ENCODE peak calls at places on chromosome 15, in four cellular contexts. One of them, this sample, is unnamed.

GRCh38 chr15:66278671-66279070 is 14.7 kb upstream of the DIS3L start:
- DNase-seq in HCT116: no peak
- DNase-seq in PC-3: no peak
- DNase-seq in MM.1S: no peak
- DNase-seq in this sample: no peak

GRCh38 chr15:48581221-48581620 is 64.3 kb downstream of the FBN1 start:
- DNase-seq in MM.1S: no peak
- DNase-seq in HCT116: no peak
- DNase-seq in PC-3: no peak
- DNase-seq in this sample: no peak

GRCh38 chr15:49282366-49282765 is 112.3 kb downstream of the GALK2 start:
- DNase-seq in HCT116: no peak
- DNase-seq in PC-3: no peak
- DNase-seq in MM.1S: no peak
- DNase-seq in this sample: no peak

GRCh38 chr15:73357999-73358665 is 10.6 kb downstream of the HCN4 start:
- DNase-seq in MM.1S: no peak
- DNase-seq in PC-3: no peak
- DNase-seq in HCT116: no peak
- DNase-seq in this sample: no peak

GRCh38 chr15:65059369-65059750 is 8.4 kb downstream of the RASL12 start:
- DNase-seq in HCT116: no peak
- DNase-seq in PC-3: no peak
- DNase-seq in MM.1S: no peak
- DNase-seq in this sample: no peak

GRCh38 chr15:86164222-86164898 is 84.7 kb downstream of the AGBL1 start:
- DNase-seq in MM.1S: no peak
- DNase-seq in HCT116: no peak
- DNase-seq in PC-3: no peak
- DNase-seq in this sample: no peak

GRCh38 chr15:98767692-98768091 is 119.4 kb downstream of the IGF1R start:
- DNase-seq in MM.1S: no peak
- DNase-seq in PC-3: no peak
- DNase-seq in HCT116: no peak
- DNase-seq in this sample: no peak

GRCh38 chr15:66953523-66954229 is 111.7 kb upstream of the SMAD3 start:
- DNase-seq in MM.1S: no peak
- DNase-seq in PC-3: no peak
- DNase-seq in HCT116: no peak
- DNase-seq in this sample: peak; percentile 31

GRCh38 chr15:77659350-77660321 is 26.9 kb upstream of the LINGO1 start:
- DNase-seq in MM.1S: peak; percentile 51
- DNase-seq in PC-3: peak; percentile 60
- DNase-seq in HCT116: peak; percentile 34
- DNase-seq in this sample: no peak

GRCh38 chr15:91517491-91518200 is 335.9 kb upstream of the SLCO3A1 start:
- DNase-seq in MM.1S: no peak
- DNase-seq in HCT116: no peak
- DNase-seq in PC-3: no peak
- DNase-seq in this sample: no peak

GRCh38 chr15:26686547-26687187 is 86.2 kb downstream of the GABRB3 start:
- DNase-seq in MM.1S: no peak
- DNase-seq in PC-3: no peak
- DNase-seq in HCT116: no peak
- DNase-seq in this sample: no peak

GRCh38 chr15:89998141-89998661 is 2.9 kb upstream of the ZNF710 start:
- DNase-seq in HCT116: peak; percentile 69
- DNase-seq in PC-3: peak; percentile 87
- DNase-seq in MM.1S: no peak
- DNase-seq in this sample: peak; percentile 97

GRCh38 chr15:39074341-39074740 is 506.5 kb upstream of the THBS1 start:
- DNase-seq in MM.1S: no peak
- DNase-seq in PC-3: no peak
- DNase-seq in HCT116: no peak
- DNase-seq in this sample: no peak

GRCh38 chr15:65632780-65633384 is 11.1 kb downstream of the SLC24A1 start:
- DNase-seq in HCT116: no peak
- DNase-seq in PC-3: no peak
- DNase-seq in MM.1S: no peak
- DNase-seq in this sample: no peak

GRCh38 chr15:69578792-69579587 is 126.4 kb downstream of the RPLP1 start:
- DNase-seq in PC-3: peak; percentile 97
- DNase-seq in MM.1S: no peak
- DNase-seq in HCT116: no peak
- DNase-seq in this sample: peak; percentile 84

GRCh38 chr15:33730815-33731214 is 237.5 kb upstream of the CHRM5 start:
- DNase-seq in MM.1S: peak; percentile 32
- DNase-seq in HCT116: no peak
- DNase-seq in PC-3: no peak
- DNase-seq in this sample: no peak

GRCh38 chr15:79329186-79329611 is 18.3 kb downstream of the TMED3 start:
- DNase-seq in HCT116: no peak
- DNase-seq in PC-3: peak; percentile 69
- DNase-seq in MM.1S: no peak
- DNase-seq in this sample: peak; percentile 4

GRCh38 chr15:61749169-61749568 is 311.1 kb downstream of the VPS13C start:
- DNase-seq in HCT116: no peak
- DNase-seq in MM.1S: no peak
- DNase-seq in PC-3: peak; percentile 75
- DNase-seq in this sample: no peak

GRCh38 chr15:67030036-67030762 is 35.2 kb upstream of the SMAD3 start:
- DNase-seq in HCT116: no peak
- DNase-seq in PC-3: no peak
- DNase-seq in MM.1S: no peak
- DNase-seq in this sample: no peak

GRCh38 chr15:48292458-48292857 is 38.8 kb upstream of the DUT start:
- DNase-seq in MM.1S: no peak
- DNase-seq in PC-3: no peak
- DNase-seq in HCT116: no peak
- DNase-seq in this sample: no peak

GRCh38 chr15:80185152-80185551 is 32.4 kb downstream of the FAH start:
- DNase-seq in HCT116: no peak
- DNase-seq in PC-3: no peak
- DNase-seq in MM.1S: no peak
- DNase-seq in this sample: no peak

GRCh38 chr15:58087870-58088269 is 22.4 kb upstream of the ALDH1A2 start:
- DNase-seq in HCT116: no peak
- DNase-seq in PC-3: no peak
- DNase-seq in MM.1S: no peak
- DNase-seq in this sample: no peak

GRCh38 chr15:78937132-78937739 is 7.6 kb downstream of the CTSH start:
- DNase-seq in PC-3: no peak
- DNase-seq in MM.1S: no peak
- DNase-seq in HCT116: no peak
- DNase-seq in this sample: no peak

GRCh38 chr15:51341366-51342248 is at the start of gene GLDN:
- DNase-seq in MM.1S: no peak
- DNase-seq in HCT116: no peak
- DNase-seq in PC-3: no peak
- DNase-seq in this sample: peak; percentile 20

GRCh38 chr15:69574506-69574905 is 121.9 kb downstream of the RPLP1 start:
- DNase-seq in PC-3: no peak
- DNase-seq in MM.1S: no peak
- DNase-seq in HCT116: no peak
- DNase-seq in this sample: no peak

GRCh38 chr15:77696006-77696631 is 63.4 kb upstream of the LINGO1 start:
- DNase-seq in PC-3: no peak
- DNase-seq in MM.1S: no peak
- DNase-seq in HCT116: no peak
- DNase-seq in this sample: peak; percentile 9

GRCh38 chr15:25236143-25236860 is 202.5 kb downstream of the UBE3A start:
- DNase-seq in MM.1S: no peak
- DNase-seq in HCT116: no peak
- DNase-seq in PC-3: no peak
- DNase-seq in this sample: no peak

GRCh38 chr15:35444557-35445204 is 101.3 kb downstream of the DPH6 start:
- DNase-seq in MM.1S: peak; percentile 27
- DNase-seq in HCT116: peak; percentile 39
- DNase-seq in PC-3: peak; percentile 76
- DNase-seq in this sample: no peak

GRCh38 chr15:60442031-60442665 is 36.8 kb downstream of the ICE2 start:
- DNase-seq in PC-3: no peak
- DNase-seq in MM.1S: no peak
- DNase-seq in HCT116: no peak
- DNase-seq in this sample: no peak

GRCh38 chr15:81011593-81011992 is 10.9 kb downstream of the TLNRD1 start:
- DNase-seq in MM.1S: no peak
- DNase-seq in PC-3: no peak
- DNase-seq in HCT116: no peak
- DNase-seq in this sample: no peak

GRCh38 chr15:90033006-90033405 is 31.9 kb downstream of the ZNF710 start:
- DNase-seq in PC-3: no peak
- DNase-seq in MM.1S: no peak
- DNase-seq in HCT116: no peak
- DNase-seq in this sample: no peak

GRCh38 chr15:42679285-42680141 is 57.4 kb downstream of the CDAN1 start:
- DNase-seq in HCT116: no peak
- DNase-seq in MM.1S: no peak
- DNase-seq in PC-3: peak; percentile 43
- DNase-seq in this sample: no peak

GRCh38 chr15:69288531-69289311 is 10.0 kb upstream of the PAQR5 start:
- DNase-seq in HCT116: no peak
- DNase-seq in PC-3: no peak
- DNase-seq in MM.1S: no peak
- DNase-seq in this sample: no peak

GRCh38 chr15:75693501-75694240 is 19.0 kb downstream of the CSPG4 start:
- DNase-seq in HCT116: no peak
- DNase-seq in MM.1S: no peak
- DNase-seq in PC-3: no peak
- DNase-seq in this sample: no peak

GRCh38 chr15:71152542-71152941 is 37.3 kb downstream of the THSD4 start:
- DNase-seq in HCT116: no peak
- DNase-seq in MM.1S: no peak
- DNase-seq in PC-3: no peak
- DNase-seq in this sample: no peak

DNA sequence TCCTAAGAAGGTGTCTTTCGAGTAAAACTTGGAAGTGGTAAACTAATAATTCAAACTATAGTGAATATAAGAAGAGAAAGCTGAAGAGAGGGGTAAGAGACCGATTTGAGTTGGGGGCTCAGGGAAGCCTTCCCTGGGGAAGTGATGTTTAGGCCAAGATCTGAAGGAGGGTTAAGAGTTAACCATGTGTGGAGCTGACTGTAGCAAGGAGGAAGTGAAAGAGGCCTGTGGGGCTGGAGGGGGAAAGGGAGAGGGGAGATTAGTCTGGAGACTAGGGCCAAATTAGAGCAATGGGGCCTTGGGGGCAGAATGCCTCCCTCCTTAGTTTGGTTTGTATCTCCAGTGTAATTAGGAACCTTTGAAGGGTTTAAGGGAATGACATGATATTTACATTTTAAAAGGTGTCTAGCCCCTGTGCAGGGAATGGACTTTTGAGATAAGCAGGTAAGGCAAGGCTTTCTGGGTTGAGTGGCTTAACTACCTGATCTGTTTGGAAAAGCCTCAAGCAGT is 2.2 kb downstream of the ZNF592 start:
- DNase-seq in MM.1S: no peak
- DNase-seq in HCT116: no peak
- DNase-seq in PC-3: no peak
- DNase-seq in this sample: no peak
- H3K4me3 ChIP-seq in MM.1S: peak overlapping the region; percentile 96
- H3K4me3 ChIP-seq in HCT116: no peak overlapping the region
- H3K4me3 ChIP-seq in PC-3: peak overlapping the region; percentile 96
- H3K4me3 ChIP-seq in this sample: peak overlapping the region; percentile 91

GRCh38 chr15:72198410-72199270 is 1.1 kb upstream of the GRAMD2A start:
- DNase-seq in MM.1S: no peak
- DNase-seq in PC-3: no peak
- DNase-seq in HCT116: no peak
- DNase-seq in this sample: no peak

GRCh38 chr15:72199721-72200212 is 2.2 kb upstream of the GRAMD2A start:
- DNase-seq in MM.1S: peak; percentile 66
- DNase-seq in PC-3: peak; percentile 77
- DNase-seq in HCT116: peak; percentile 65
- DNase-seq in this sample: peak; percentile 82

GRCh38 chr15:72197045-72197459 is 535 bp downstream of the GRAMD2A start:
- DNase-seq in PC-3: no peak
- DNase-seq in HCT116: no peak
- DNase-seq in MM.1S: no peak
- DNase-seq in this sample: no peak

GRCh38 chr15:72196409-72197044 is 1.1 kb downstream of the GRAMD2A start:
- DNase-seq in PC-3: no peak
- DNase-seq in MM.1S: no peak
- DNase-seq in HCT116: no peak
- DNase-seq in this sample: no peak

DNA sequence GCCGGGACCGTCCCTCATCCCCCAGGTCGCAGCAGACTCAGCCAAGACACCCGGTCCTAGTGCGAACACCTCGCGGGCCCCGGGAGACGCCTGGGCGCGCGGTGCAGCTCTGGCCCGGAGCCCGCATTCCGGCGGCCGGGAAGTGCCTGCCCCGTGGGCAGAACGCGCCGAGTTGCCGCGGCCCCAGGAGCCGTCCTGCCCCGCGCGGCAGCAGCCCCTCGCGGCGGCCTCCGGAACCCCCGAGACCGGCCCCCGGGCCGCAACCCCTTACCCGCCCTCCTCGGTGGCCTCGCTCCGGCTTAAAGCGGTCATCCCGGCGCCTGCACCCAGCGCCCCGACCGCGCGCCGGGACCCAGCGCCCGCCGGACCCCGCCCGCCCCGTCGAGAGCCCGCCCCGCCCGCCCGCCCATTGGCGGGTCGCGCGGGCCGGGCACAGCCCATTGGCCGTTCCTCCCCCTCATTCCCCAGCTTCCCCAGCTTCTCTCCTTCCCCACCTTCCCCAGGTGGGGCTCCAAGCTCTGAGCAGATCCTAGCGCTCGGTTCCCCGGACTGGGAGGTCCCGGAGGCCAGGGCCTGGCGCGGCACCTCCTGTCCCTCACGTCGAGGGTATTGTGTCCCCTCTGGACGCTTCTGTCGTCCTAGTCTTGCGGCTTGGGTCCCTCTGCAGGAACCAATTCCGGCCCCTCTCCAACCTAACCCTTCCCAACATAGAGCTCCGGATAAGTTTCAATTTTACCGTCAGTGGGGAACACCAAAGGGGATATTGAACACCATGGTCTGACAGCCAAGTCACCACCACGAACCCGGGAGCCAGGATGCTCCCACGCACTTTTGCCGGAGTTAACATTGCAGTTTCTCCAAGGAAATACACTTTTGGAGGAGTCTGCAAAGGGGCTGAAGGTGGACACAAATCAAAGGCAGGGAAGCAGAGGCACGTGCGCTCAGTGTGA is at the start of gene GRAMD2A:
- DNase-seq in PC-3: no peak
- DNase-seq in HCT116: peak; percentile 61
- DNase-seq in MM.1S: no peak
- DNase-seq in this sample: peak; percentile 52
- TF ChIP-seq EZH2 in PC-3: no peak
- TF ChIP-seq EZH2 in HCT116: no peak
- TF ChIP-seq EZH2 in MM.1S: no peak
- TF ChIP-seq EZH2 in this sample: no peak

GRCh38 chr15:95839367-95839782 is 491.1 kb upstream of the NR2F2 start:
- DNase-seq in MM.1S: peak; percentile 85
- DNase-seq in PC-3: no peak
- DNase-seq in HCT116: no peak
- DNase-seq in this sample: no peak
- H3K9me2 ChIP-seq in MM.1S: no peaks in the 10 kb centered on the region
- H3K9me2 ChIP-seq in PC-3: no peaks in the 10 kb centered on the region
- H3K9me2 ChIP-seq in HCT116: no peaks in the 10 kb centered on the region
- H3K9me2 ChIP-seq in this sample: no peaks in the 10 kb centered on the region

GRCh38 chr15:31266712-31267111 is 59.9 kb upstream of the KLF13 start:
- DNase-seq in PC-3: no peak
- DNase-seq in MM.1S: peak; percentile 72
- DNase-seq in HCT116: no peak
- DNase-seq in this sample: no peak
- H3K4me3 ChIP-seq in PC-3: no peak overlapping the region
- H3K4me3 ChIP-seq in MM.1S: peak overlapping the region; percentile 12
- H3K4me3 ChIP-seq in HCT116: no peak overlapping the region
- H3K4me3 ChIP-seq in this sample: no peak overlapping the region

This sample was measured in PC-9.